ENCODE peak calls at places on chromosomes 4 and X, in four cellular contexts. R is GM12878, U is H1, J is HepG2. T is an unnamed sample.

GRCh38 chr4:89434364-89434988 is 126.9 kb upstream of the GPRIN3 start:
- DNase-seq in R (no peak), U (no peak), J (no peak), T (peak)

GRCh38 chr4:186485621-186486062 is 69.7 kb downstream of the MTNR1A start:
- DNase-seq in R (no peak), U (peak), J (no peak), T (no peak)

GRCh38 chr4:121822047-121822446 is 1.6 kb downstream of the CCNA2 start:
- DNase-seq in R (no peak), U (no peak), J (no peak), T (no peak)

GRCh38 chr4:153143527-153144348 is 60.5 kb upstream of the TRIM2 start:
- DNase-seq in R (no peak), U (no peak), J (no peak), T (peak)

GRCh38 chr4:83340692-83341343 is 6.2 kb upstream of the HPSE start:
- DNase-seq in R (no peak), U (no peak), J (no peak), T (no peak)

GRCh38 chrX:29746326-29746725 is 469.0 kb upstream of the MAGEB2 start:
- DNase-seq in R (no peak), U (no peak), J (no peak), T (no peak)

GRCh38 chr4:126223784-126224407 is 909.1 kb downstream of the FAT4 start:
- DNase-seq in R (no peak), U (no peak), J (peak), T (no peak)

GRCh38 chr4:165079476-165079875 is 25.8 kb downstream of the TRIM75 start:
- DNase-seq in R (no peak), U (no peak), J (no peak), T (peak)

GRCh38 chr4:13920901-13921300 is 293.4 kb upstream of the BOD1L1 start:
- DNase-seq in R (no peak), U (no peak), J (peak), T (peak)

GRCh38 chr4:102321260-102321991 is 23.9 kb downstream of the SLC39A8 start:
- DNase-seq in R (peak), U (no peak), J (no peak), T (no peak)

GRCh38 chr4:157075811-157076577 is at the start of gene GLRB:
- DNase-seq in R (no peak), U (peak), J (no peak), T (no peak)

GRCh38 chr4:6027392-6027791 is 9.2 kb upstream of the C4orf50 start:
- DNase-seq in R (no peak), U (no peak), J (no peak), T (no peak)

GRCh38 chr4:136917312-136918110 is 614.8 kb downstream of the PCDH18 start:
- DNase-seq in R (no peak), U (no peak), J (no peak), T (no peak)

GRCh38 chrX:39577206-39577605 is 520.6 kb downstream of the BCOR start:
- DNase-seq in R (no peak), U (no peak), J (no peak), T (no peak)

GRCh38 chr4:83011779-83012630 is 1.4 kb upstream of the LIN54 start:
- DNase-seq in R (no peak), U (peak), J (no peak), T (peak)

GRCh38 chr4:56469489-56470210 is 2.2 kb downstream of the SRP72 start:
- DNase-seq in R (no peak), U (no peak), J (no peak), T (no peak)

GRCh38 chr4:18670034-18670433 is 648.5 kb upstream of the LCORL start:
- DNase-seq in R (no peak), U (no peak), J (no peak), T (no peak)

GRCh38 chr4:18676136-18676922 is 654.8 kb upstream of the LCORL start:
- DNase-seq in R (no peak), U (no peak), J (no peak), T (no peak)

GRCh38 chr4:18675586-18675985 is 654.0 kb upstream of the LCORL start:
- DNase-seq in R (no peak), U (no peak), J (no peak), T (no peak)
- TF ChIP-seq BRCA1 in R (no peak), U (no peak), J (no peak), T (no peak)

GRCh38 chr4:52836653-52837052 is 25.5 kb upstream of the RASL11B start:
- DNase-seq in R (no peak), U (no peak), J (no peak), T (no peak)
- TF ChIP-seq BRCA1 in R (no peak), U (no peak), J (no peak), T (no peak)

DNA sequence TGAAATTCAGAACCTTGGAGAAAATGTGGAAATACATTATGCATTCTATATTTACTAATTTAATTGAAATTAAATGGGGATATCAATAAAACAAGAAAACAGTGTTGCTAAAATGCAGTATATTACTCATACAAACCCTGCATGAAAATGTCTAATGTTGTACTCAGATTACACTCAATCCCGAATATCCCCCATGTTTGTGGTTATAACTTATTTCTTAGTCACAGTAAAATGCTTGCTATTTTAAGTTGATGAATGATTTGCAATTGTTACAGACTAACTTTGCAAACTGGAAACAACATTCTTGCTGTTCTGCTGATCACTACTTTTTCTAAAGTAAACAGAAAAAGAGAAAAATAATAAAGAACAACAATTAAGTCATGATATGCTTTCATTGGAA is 33.1 kb upstream of the ANXA10 start:
- DNase-seq in R (no peak), U (no peak), J (no peak), T (no peak)
- TF ChIP-seq BRCA1 in R (no peak), U (no peak), J (no peak), T (no peak)

GRCh38 chr4:111362891-111363290 is 740.0 kb upstream of the PITX2 start:
- DNase-seq in R (no peak), U (no peak), J (no peak), T (no peak)
- TF ChIP-seq BRCA1 in R (no peak), U (no peak), J (no peak), T (no peak)

DNA sequence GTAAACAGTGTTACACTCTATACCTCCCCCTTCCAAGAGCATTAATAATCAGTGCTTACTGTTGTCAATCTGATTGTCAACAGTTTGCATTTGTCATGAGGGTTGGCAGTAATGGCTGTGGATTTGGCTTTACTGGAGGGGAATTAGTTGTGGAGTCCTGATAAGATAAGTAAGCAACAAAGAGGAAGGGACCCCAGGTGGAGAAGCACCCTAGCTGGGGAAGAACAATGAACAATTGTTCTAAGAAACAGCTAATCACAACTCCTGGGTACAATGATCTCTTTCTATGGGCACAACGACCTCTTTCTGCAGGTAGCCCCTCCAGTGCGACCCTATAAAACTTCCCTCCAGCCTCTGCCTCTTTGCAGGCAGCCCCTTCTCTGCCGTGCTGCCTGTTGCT is 53.2 kb upstream of the CDKN2AIP start:
- DNase-seq in R (no peak), U (no peak), J (peak), T (no peak)
- TF ChIP-seq BRCA1 in R (no peak), U (no peak), J (no peak), T (no peak)

DNA sequence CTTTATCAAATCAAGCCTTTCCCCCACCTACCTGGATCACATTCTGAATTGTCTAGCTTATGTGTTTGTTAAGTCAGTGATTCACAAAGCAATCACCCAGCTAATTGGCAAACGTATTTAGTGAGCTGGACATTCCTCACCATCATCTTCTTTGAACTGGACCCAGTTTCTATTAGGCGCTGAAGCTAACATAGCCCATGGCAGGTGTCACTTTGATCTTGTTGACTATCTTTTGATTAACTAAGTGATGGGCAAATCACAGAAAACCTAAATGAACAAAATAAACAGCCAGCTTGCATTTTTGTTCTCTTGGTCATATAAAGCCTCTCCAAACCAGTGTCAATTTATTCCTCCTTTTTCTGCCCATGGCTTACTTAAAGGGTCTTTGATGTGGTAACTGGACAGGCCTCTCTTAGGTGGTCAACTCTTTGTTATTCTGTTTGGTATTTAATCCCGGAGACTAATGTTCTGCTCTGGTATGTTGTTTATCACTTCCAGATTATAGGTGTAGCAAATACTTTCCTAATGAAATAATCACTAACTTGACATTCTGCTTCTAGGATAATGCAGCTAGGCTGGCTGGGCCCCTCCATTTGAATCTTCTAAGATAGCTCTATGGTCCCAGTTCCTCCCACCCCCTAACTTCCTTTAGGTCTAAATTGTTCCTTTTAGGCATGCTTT is 105.3 kb upstream of the SMIM10 start:
- DNase-seq in R (no peak), U (no peak), J (peak), T (no peak)
- TF ChIP-seq BRCA1 in R (no peak), U (no peak), J (no peak), T (no peak)

T was measured in K562.